ENCODE peak calls at places on chromosomes 11 and 22, in six cellular contexts. I, J, Z, A, W and Q are unnamed samples.

GRCh38 chr22:46678785-46679700 is 58.9 kb downstream of the GRAMD4 start:
- DNase-seq in I (no peak), J (peak), Z (no peak), A (no peak), W (no peak), Q (no peak)

GRCh38 chr11:125394306-125394705 is 101.8 kb downstream of the FEZ1 start:
- DNase-seq in I (no peak), J (no peak), Z (no peak), A (no peak), W (no peak), Q (no peak)

GRCh38 chr11:68974421-68975194 is 6.2 kb downstream of the MRGPRD start:
- DNase-seq in I (no peak), J (peak), Z (peak), A (peak), W (no peak), Q (peak)

GRCh38 chr11:112459001-112459400 is 198.3 kb upstream of the PLET1 start:
- DNase-seq in I (no peak), J (no peak), Z (no peak), A (no peak), W (no peak), Q (no peak)

GRCh38 chr22:47053013-47053864 is 290.8 kb downstream of the TBC1D22A start:
- DNase-seq in I (no peak), J (no peak), Z (no peak), A (no peak), W (no peak), Q (no peak)

GRCh38 chr11:62770778-62771143 is 435 bp upstream of the TAF6L start:
- DNase-seq in I (peak), J (no peak), Z (no peak), A (no peak), W (no peak), Q (no peak)

GRCh38 chr22:27749597-27750225 is 51.8 kb downstream of the MN1 start:
- DNase-seq in I (no peak), J (peak), Z (no peak), A (no peak), W (no peak), Q (peak)

GRCh38 chr11:65530157-65530496 is 5.2 kb downstream of the SCYL1 start:
- DNase-seq in I (peak), J (no peak), Z (no peak), A (no peak), W (no peak), Q (peak)

GRCh38 chr11:111285205-111286079 is 12.9 kb upstream of the POU2AF3 start:
- DNase-seq in I (no peak), J (no peak), Z (no peak), A (no peak), W (no peak), Q (no peak)

GRCh38 chr11:44548032-44548695 is 17.3 kb upstream of the CD82 start:
- DNase-seq in I (no peak), J (no peak), Z (peak), A (no peak), W (no peak), Q (no peak)

GRCh38 chr11:134372961-134373360 is 39.1 kb downstream of the B3GAT1 start:
- DNase-seq in I (no peak), J (no peak), Z (no peak), A (no peak), W (no peak), Q (no peak)

GRCh38 chr22:25700996-25701815 is 40.8 kb upstream of the MYO18B start:
- DNase-seq in I (peak), J (peak), Z (no peak), A (no peak), W (no peak), Q (no peak)

GRCh38 chr11:79438631-79439429 is 2.0 kb downstream of the TENM4 start:
- DNase-seq in I (peak), J (peak), Z (no peak), A (no peak), W (no peak), Q (peak)

GRCh38 chr11:126474888-126475626 is 119.6 kb downstream of the ST3GAL4 start:
- DNase-seq in I (no peak), J (no peak), Z (no peak), A (no peak), W (no peak), Q (no peak)

GRCh38 chr22:49242480-49242879 is 585.2 kb downstream of the BRD1 start:
- DNase-seq in I (no peak), J (no peak), Z (no peak), A (no peak), W (no peak), Q (no peak)

GRCh38 chr22:49243965-49244364 is 583.7 kb downstream of the BRD1 start:
- DNase-seq in I (no peak), J (no peak), Z (no peak), A (no peak), W (no peak), Q (no peak)

GRCh38 chr22:49241174-49241851 is 586.4 kb downstream of the BRD1 start:
- DNase-seq in I (no peak), J (no peak), Z (no peak), A (no peak), W (no peak), Q (no peak)

GRCh38 chr22:49244466-49245420 is 582.9 kb downstream of the BRD1 start:
- DNase-seq in I (no peak), J (no peak), Z (no peak), A (no peak), W (no peak), Q (no peak)

DNA sequence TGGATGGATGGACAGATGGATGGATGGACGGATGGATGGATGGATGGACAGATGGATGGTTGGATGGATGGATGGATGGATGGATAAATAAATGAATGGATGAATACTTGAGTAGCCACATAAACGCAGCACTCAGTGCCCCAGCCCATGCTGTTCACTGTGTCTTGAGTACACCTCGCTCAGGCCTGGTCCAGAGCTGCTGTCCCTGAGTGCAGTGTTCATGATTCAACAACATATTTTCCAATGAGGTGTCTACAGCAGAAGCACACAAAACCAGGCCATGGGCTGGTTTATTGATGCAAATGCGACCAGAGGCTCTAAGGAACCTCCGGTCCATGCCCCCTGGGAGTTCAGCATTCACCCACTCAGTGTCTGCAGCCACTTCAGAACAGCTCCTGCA is 584.3 kb downstream of the BRD1 start:
- DNase-seq in I (no peak), J (no peak), Z (no peak), A (no peak), W (no peak), Q (no peak)
- TF ChIP-seq USF2 in I (no peak), J (no peak), Z (no peak), A (no peak), W (no peak), Q (no peak)

DNA sequence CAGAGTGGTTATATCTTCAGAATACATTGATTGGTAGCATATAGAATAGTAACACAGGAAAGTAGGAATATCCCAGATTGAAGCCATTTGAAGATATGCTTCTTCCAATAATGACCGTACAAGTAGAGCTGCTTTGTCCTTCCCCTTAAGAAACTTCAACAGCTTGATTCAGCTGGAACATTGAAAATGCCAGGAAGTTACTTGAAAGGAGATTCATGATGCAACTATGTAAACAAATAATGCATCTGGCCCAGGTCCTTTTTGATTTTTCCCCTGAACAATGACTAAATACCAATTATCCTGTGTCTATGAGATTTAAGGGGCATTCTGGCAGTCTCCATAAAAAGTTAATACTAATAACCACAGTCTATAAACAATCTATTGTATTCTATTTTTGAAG is 3.0 kb downstream of the DKK3 start:
- DNase-seq in I (no peak), J (peak), Z (no peak), A (no peak), W (no peak), Q (no peak)
- TF ChIP-seq USF2 in I (no peak), J (no peak), Z (no peak), A (no peak), W (no peak), Q (no peak)

GRCh38 chr11:6928916-6929315 is 2.7 kb downstream of the ZNF215 start:
- DNase-seq in I (no peak), J (no peak), Z (no peak), A (no peak), W (no peak), Q (no peak)

GRCh38 chr11:6925007-6925577 is 1.1 kb upstream of the ZNF215 start:
- DNase-seq in I (no peak), J (no peak), Z (no peak), A (no peak), W (no peak), Q (no peak)

GRCh38 chr11:6927030-6927617 is 898 bp downstream of the ZNF215 start:
- DNase-seq in I (no peak), J (no peak), Z (no peak), A (no peak), W (no peak), Q (no peak)

GRCh38 chr11:6925636-6926207 is 504 bp upstream of the ZNF215 start:
- DNase-seq in I (no peak), J (peak), Z (peak), A (no peak), W (no peak), Q (no peak)

GRCh38 chr11:6926208-6927029 is at the start of gene ZNF215:
- DNase-seq in I (peak), J (peak), Z (peak), A (peak), W (peak), Q (peak)
- TF ChIP-seq USF2 in I (no peak), J (no peak), Z (no peak), A (no peak), W (no peak), Q (no peak)

DNA sequence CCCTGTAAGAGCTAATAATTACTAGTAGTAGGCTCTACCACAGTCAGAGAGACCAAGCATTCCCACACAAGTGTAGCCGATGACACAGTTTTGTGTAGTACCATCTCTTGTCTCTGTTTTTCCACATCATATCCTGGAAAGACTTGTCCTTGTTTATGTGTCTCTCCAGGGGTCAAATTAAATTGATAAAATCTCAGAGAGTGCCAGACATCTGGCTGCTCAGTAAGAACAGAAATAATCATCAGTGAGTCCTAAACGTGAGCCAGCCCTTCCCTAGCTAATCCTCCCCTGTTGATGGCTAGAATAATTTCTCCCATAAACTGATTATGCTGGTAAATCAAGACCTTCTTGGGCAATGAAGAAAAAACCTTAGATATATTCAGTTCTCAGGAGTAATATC is 111.4 kb upstream of the GRAMD1B start:
- DNase-seq in I (peak), J (no peak), Z (no peak), A (no peak), W (no peak), Q (no peak)
- TF ChIP-seq USF2 in I (no peak), J (no peak), Z (no peak), A (no peak), W (no peak), Q (no peak)

GRCh38 chr11:129949067-129949466 is 53.6 kb downstream of the PRDM10 start:
- DNase-seq in I (no peak), J (no peak), Z (no peak), A (no peak), W (no peak), Q (no peak)

GRCh38 chr11:129951883-129952262 is 50.8 kb downstream of the PRDM10 start:
- DNase-seq in I (no peak), J (no peak), Z (no peak), A (no peak), W (no peak), Q (no peak)

GRCh38 chr11:129949976-129950318 is 52.7 kb downstream of the PRDM10 start:
- DNase-seq in I (no peak), J (no peak), Z (no peak), A (no peak), W (no peak), Q (no peak)

GRCh38 chr11:129951201-129951882 is 51.3 kb downstream of the PRDM10 start:
- DNase-seq in I (no peak), J (no peak), Z (no peak), A (no peak), W (no peak), Q (no peak)

GRCh38 chr11:129950319-129951034 is 52.2 kb downstream of the PRDM10 start:
- DNase-seq in I (no peak), J (peak), Z (peak), A (no peak), W (no peak), Q (no peak)
- TF ChIP-seq USF2 in I (no peak), J (no peak), Z (no peak), A (no peak), W (no peak), Q (no peak)

GRCh38 chr11:59106363-59107336 is at the start of gene FAM111B:
- DNase-seq in I (peak), J (peak), Z (peak), A (peak), W (no peak), Q (peak)

GRCh38 chr11:59097113-59097708 is 9.8 kb upstream of the FAM111B start:
- DNase-seq in I (peak), J (peak), Z (peak), A (no peak), W (no peak), Q (peak)

DNA sequence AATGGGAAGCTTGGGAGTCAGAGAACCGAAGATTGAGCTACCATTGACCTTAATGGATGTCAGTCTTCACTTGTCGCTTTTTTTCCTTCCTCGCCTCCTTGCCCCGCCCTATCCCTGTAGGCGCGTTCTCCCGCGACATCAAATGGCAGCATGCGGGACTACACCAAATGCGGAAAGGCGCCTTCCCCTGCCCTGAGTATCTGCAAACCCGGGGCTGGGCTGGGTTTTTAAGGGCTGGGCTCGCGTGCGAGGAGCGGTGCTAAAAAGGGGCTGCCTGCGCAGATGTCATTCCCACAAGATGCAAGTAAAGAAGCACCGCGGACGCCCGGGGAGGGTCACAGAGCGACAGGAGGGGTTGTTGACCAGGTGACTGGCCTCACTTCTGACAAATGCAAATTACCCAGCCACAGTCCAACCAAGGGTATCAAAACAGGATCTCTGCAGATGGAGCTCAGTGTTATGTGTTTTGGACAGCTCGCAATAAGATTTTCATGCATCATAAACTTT is 4.7 kb upstream of the FAM111B start:
- DNase-seq in I (no peak), J (peak), Z (peak), A (peak), W (no peak), Q (peak)
- TF ChIP-seq USF2 in I (no peak), J (no peak), Z (no peak), A (no peak), W (no peak), Q (no peak)

GRCh38 chr22:19806213-19807160 is 45.9 kb downstream of the TBX1 start:
- DNase-seq in I (peak), J (no peak), Z (peak), A (peak), W (no peak), Q (peak)
- TF ChIP-seq USF2 in I (no peak), J (no peak), Z (no peak), A (no peak), W (no peak), Q (no peak)

GRCh38 chr22:49586244-49586748 is 241.4 kb downstream of the BRD1 start:
- DNase-seq in I (no peak), J (no peak), Z (no peak), A (no peak), W (no peak), Q (no peak)
- TF ChIP-seq USF2 in I (no peak), J (no peak), Z (no peak), A (no peak), W (no peak), Q (no peak)

DNA sequence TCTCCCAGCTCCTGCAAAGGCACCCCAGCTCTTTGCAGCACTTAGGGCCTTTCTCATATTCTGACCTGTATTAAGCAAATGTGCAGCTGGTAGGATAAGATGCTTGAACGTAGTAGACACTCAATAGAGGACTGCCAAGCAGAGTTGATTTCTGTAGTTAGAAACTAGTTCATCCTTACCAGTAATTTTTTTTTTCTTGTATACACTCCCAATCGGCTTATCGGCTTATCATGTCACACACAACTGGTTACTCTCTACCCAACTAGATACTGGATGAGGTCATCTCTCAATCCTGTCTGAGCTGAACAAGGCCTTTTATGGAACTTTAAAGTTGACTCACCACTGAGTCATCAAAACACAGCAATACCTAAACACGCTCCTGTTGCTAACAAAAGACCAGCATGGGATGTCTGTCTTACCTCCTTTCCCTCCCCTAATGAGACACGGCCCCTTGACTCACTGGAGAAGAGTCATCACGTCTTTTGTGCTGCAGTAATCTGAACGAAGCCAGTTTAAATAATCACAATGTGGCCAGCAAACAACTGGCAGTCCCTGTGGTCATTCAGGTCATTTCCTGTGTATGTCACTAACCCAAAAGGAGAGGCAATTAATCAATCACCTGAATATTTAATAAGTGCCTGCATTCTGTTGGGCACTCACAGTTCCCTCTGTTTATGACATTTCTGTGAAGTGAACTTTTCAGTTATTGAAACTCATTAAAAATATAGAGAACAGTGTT is 7.5 kb upstream of the WEE1 start:
- DNase-seq in I (peak), J (peak), Z (peak), A (peak), W (peak), Q (peak)
- TF ChIP-seq USF2 in I (no peak), J (no peak), Z (no peak), A (no peak), W (no peak), Q (no peak)